ENCODE peak calls at places on chromosomes 2 and 18, in five cellular contexts. W, Y, X, S and H are unnamed samples.

GRCh38 chr2:36613801-36614200 is 15.8 kb upstream of the FEZ2 start:
- DNase-seq in W (no peak), Y (no peak), X (no peak), S (no peak), H (no peak)

GRCh38 chr2:209125291-209125690 is 298.6 kb upstream of the MAP2 start:
- DNase-seq in W (no peak), Y (no peak), X (no peak), S (no peak), H (no peak)

GRCh38 chr2:222613715-222614331 is 42.1 kb downstream of the FARSB start:
- DNase-seq in W (peak; percentile 18), Y (no peak), X (no peak), S (no peak), H (peak; percentile 15)

GRCh38 chr2:116719841-116720240 is 1094.7 kb upstream of the DDX18 start:
- DNase-seq in W (no peak), Y (no peak), X (peak; percentile 12), S (no peak), H (no peak)

GRCh38 chr2:156476516-156477206 is 40.5 kb downstream of the GPD2 start:
- DNase-seq in W (no peak), Y (no peak), X (no peak), S (no peak), H (peak; percentile 32)

GRCh38 chr2:74931940-74932339 is 26.5 kb upstream of the POLE4 start:
- DNase-seq in W (no peak), Y (no peak), X (no peak), S (no peak), H (no peak)

GRCh38 chr2:29000481-29000880 is 19.4 kb downstream of the TOGARAM2 start:
- DNase-seq in W (peak; percentile 31), Y (peak; percentile 93), X (peak; percentile 20), S (no peak), H (no peak)

GRCh38 chr2:95025406-95026319 is at the start of gene MAL:
- DNase-seq in W (no peak), Y (no peak), X (no peak), S (no peak), H (no peak)

GRCh38 chr18:58668211-58668610 is 3.1 kb upstream of the MALT1 start:
- DNase-seq in W (no peak), Y (no peak), X (no peak), S (no peak), H (no peak)

GRCh38 chr2:121810959-121811853 is 55.8 kb downstream of the TSN start:
- DNase-seq in W (peak; percentile 63), Y (peak; percentile 79), X (peak; percentile 61), S (peak; percentile 24), H (peak; percentile 44)

GRCh38 chr2:218026676-218027425 is 24.1 kb upstream of the TNS1 start:
- DNase-seq in W (peak; percentile 31), Y (no peak), X (peak; percentile 98), S (no peak), H (no peak)

GRCh38 chr18:48977914-48978313 is 27.1 kb upstream of the SMAD7 start:
- DNase-seq in W (no peak), Y (no peak), X (no peak), S (no peak), H (no peak)

GRCh38 chr18:48974304-48975220 is 23.8 kb upstream of the SMAD7 start:
- DNase-seq in W (peak; percentile 40), Y (no peak), X (peak; percentile 43), S (no peak), H (no peak)

GRCh38 chr18:48973731-48974130 is 23.0 kb upstream of the SMAD7 start:
- DNase-seq in W (no peak), Y (no peak), X (no peak), S (no peak), H (no peak)

GRCh38 chr18:48975221-48975816 is 24.6 kb upstream of the SMAD7 start:
- DNase-seq in W (peak; percentile 26), Y (no peak), X (peak; percentile 34), S (no peak), H (no peak)

DNA sequence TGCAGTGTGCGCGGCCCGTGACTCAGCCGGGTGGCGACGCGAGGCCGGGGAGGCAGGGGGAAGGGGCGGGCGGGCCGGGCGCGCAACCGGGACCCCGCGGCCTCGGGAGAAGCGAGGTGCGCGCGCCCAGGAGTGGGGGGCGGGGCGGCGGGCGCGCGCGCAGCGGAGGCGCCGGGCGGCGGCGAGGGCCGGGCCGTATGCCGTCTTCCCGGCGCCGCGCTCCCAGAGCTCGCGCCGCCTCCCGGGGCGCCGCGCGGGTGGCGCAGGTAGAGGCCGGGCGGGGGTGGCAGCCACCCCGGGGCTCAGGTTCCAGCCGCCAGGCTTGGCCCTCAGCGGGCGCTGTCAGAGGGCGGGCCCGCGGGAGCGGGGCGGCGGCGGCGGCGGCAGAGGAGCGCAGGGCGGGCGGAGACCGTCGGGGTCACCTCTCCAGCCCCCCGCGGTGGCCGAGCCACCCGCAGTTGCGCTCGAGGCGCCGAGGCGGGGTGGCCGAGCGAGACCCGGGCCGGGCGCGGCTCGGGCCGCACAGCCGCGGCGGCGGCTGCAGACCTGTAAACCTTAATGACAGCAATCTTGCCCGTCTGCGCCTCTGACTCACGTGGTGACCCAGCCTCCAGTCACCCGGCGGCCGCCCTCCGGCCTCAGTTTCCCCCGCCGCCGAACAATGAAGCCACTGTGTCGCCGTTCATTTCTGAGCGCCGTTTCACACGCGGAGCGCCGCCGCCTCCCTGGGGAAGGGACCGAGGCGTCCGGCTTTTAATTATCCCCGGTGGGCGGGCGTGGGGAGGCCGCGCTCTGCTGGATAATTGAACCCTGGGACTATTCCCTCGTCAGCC is 25.3 kb upstream of the SMAD7 start:
- DNase-seq in W (peak; percentile 73), Y (peak; percentile 87), X (peak; percentile 84), S (peak; percentile 71), H (peak; percentile 95)
- TF ChIP-seq POLR2A in W (peak; percentile 53), Y (no peak), X (no peak), S (no peak), H (no peak)

DNA sequence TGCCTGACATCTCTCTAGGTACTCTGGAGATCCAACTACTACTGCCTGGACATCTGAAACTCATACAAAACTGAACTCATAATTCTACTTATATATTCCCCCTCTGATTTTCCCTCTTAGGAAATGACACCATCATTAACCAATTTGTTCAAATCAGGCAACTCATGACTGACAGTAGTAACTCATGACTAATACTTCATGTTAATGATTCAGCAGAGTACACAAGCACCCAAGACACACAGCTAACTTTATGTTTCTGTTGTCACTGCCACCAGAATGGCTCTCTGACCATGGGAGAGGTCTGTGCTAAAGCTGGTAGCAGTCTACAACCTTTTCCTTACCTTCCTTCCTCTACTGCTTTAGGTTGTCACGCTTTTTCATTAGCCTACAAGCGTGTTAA is 91.1 kb downstream of the ITSN2 start:
- DNase-seq in W (no peak), Y (no peak), X (no peak), S (no peak), H (no peak)
- TF ChIP-seq POLR2A in W (no peak), Y (no peak), X (no peak), S (no peak), H (no peak)

GRCh38 chr2:85706604-85707296 is 12.6 kb downstream of the GNLY start:
- DNase-seq in W (peak; percentile 55), Y (no peak), X (no peak), S (no peak), H (no peak)

GRCh38 chr2:85706063-85706462 is 11.9 kb downstream of the GNLY start:
- DNase-seq in W (no peak), Y (no peak), X (no peak), S (no peak), H (no peak)

GRCh38 chr2:85704038-85704437 is 9.9 kb downstream of the GNLY start:
- DNase-seq in W (no peak), Y (no peak), X (no peak), S (no peak), H (no peak)

GRCh38 chr2:85704800-85705679 is 10.9 kb downstream of the GNLY start:
- DNase-seq in W (no peak), Y (no peak), X (no peak), S (no peak), H (no peak)

GRCh38 chr2:85705680-85706039 is 11.5 kb downstream of the GNLY start:
- DNase-seq in W (peak; percentile 64), Y (no peak), X (no peak), S (peak; percentile 50), H (no peak)
- TF ChIP-seq POLR2A in W (no peak), Y (no peak), X (no peak), S (no peak), H (no peak)

GRCh38 chr18:35460719-35461118 is 37.0 kb downstream of the INO80C start:
- DNase-seq in W (no peak), Y (no peak), X (no peak), S (no peak), H (no peak)

GRCh38 chr18:35457140-35457704 is 40.5 kb downstream of the INO80C start:
- DNase-seq in W (no peak), Y (no peak), X (no peak), S (no peak), H (no peak)

GRCh38 chr18:35459997-35460396 is 37.8 kb downstream of the INO80C start:
- DNase-seq in W (no peak), Y (no peak), X (no peak), S (no peak), H (no peak)

GRCh38 chr18:35458271-35458670 is 39.5 kb downstream of the INO80C start:
- DNase-seq in W (no peak), Y (no peak), X (no peak), S (no peak), H (no peak)

GRCh38 chr18:35458677-35459441 is 38.9 kb downstream of the INO80C start:
- DNase-seq in W (peak; percentile 78), Y (peak; percentile 86), X (peak; percentile 30), S (peak; percentile 23), H (peak; percentile 45)
- TF ChIP-seq POLR2A in W (no peak), Y (no peak), X (no peak), S (no peak), H (no peak)

GRCh38 chr2:34578641-34579040 is 979.5 kb upstream of the FAM98A start:
- DNase-seq in W (no peak), Y (no peak), X (no peak), S (no peak), H (no peak)
- TF ChIP-seq POLR2A in W (no peak), Y (no peak), X (no peak), S (no peak), H (no peak)

DNA sequence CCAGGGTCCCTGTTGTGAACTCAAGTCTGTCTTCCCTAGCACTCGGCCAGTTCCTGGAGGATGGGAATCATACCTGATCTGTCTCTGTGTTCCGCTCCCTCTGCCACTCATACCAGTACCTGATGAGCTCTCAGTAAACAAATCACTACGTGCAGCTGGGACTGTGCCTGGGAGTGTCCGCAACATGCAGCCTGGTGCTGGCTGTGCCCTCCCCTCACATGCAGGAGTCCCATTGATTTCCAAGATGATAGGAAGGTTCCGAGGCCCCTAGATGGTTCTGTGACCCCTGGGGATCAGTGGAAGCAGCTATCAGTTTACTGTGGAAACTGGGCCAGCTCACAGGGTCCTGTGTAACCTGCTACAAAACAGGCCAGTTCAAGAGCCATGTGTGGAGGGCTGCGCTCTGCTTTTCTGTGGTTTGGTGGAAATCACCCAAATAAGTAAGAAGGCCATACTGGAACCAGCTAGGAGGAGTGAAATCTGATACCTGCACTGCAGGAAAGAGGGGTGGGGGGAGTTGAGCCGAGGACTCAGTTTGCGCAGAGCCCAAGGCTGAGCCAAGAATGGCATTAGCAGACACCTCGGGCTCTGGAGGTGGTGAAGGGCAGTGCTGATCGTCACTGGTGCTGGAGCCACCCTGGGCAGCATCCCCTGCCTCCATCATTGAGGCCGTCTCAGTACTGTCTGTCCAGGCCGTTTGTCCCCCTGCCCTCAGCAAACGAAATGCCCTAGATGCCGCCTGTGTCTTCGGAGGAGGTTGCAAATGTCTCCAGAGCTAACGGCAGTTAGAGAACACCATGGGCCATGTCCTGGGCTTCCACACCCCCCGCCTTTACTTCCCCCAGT is 93.3 kb downstream of the KLHL29 start:
- DNase-seq in W (no peak), Y (no peak), X (no peak), S (no peak), H (no peak)
- TF ChIP-seq POLR2A in W (no peak), Y (no peak), X (no peak), S (no peak), H (no peak)